ENCODE peak calls at places on chromosomes 13 and 19, in eight cellular contexts. W is tibial nerve; G is thoracic aorta; R is left lung; Z is pancreas; U is Peyer's patch; M is Caco-2; C is CD4-positive, alpha-beta memory T cell. V is an unnamed sample. For H3K4me1, the result is how much of the 10 kb centered on the place peaks cover.

GRCh38 chr13:78160793-78161192 is 242.2 kb upstream of the EDNRB start:
- DNase-seq in W (no peak), U (no peak), Z (no peak), C (no peak), M (no peak), G (no peak), R (no peak), V (no peak)

GRCh38 chr13:39777527-39778061 is 122.1 kb downstream of the COG6 start:
- DNase-seq in U (no peak), M (peak), Z (no peak), C (peak), R (no peak), W (no peak), G (no peak), V (no peak)

GRCh38 chr19:41956621-41957020 is 2.5 kb downstream of the RABAC1 start:
- DNase-seq in Z (no peak), U (peak), M (no peak), R (no peak), W (no peak), G (no peak), C (no peak), V (no peak)

GRCh38 chr19:34480971-34481821 is at the start of gene WTIP:
- DNase-seq in M (peak), G (peak), R (peak), C (no peak), Z (peak), U (peak), W (peak), V (peak)

GRCh38 chr19:37817180-37817911 is 38.0 kb upstream of the ZNF573 start:
- DNase-seq in Z (peak), G (peak), C (no peak), W (peak), U (peak), M (no peak), R (peak), V (peak)

GRCh38 chr13:21966014-21966413 is 295.1 kb downstream of the FGF9 start:
- DNase-seq in Z (no peak), U (no peak), G (no peak), W (no peak), R (no peak), M (no peak), C (no peak), V (no peak)

GRCh38 chr19:43432866-43433673 is 18.4 kb downstream of the TEX101 start:
- DNase-seq in U (peak), C (peak), W (peak), M (peak), R (peak), G (no peak), Z (peak), V (no peak)

GRCh38 chr19:29660835-29661234 is 4.4 kb upstream of the PLEKHF1 start:
- DNase-seq in U (no peak), W (no peak), R (no peak), G (no peak), C (peak), M (no peak), Z (no peak), V (no peak)

GRCh38 chr19:47765522-47766358 is 12.8 kb upstream of the SELENOW start:
- DNase-seq in G (no peak), U (peak), C (peak), M (peak), R (peak), W (peak), Z (no peak), V (no peak)

GRCh38 chr19:1085053-1085658 is 10.0 kb downstream of the POLR2E start:
- DNase-seq in M (no peak), Z (no peak), G (no peak), C (no peak), R (no peak), W (no peak), U (no peak), V (no peak)

GRCh38 chr13:76798037-76798436 is 88.2 kb downstream of the KCTD12 start:
- DNase-seq in R (peak), M (no peak), U (no peak), W (no peak), C (no peak), Z (no peak), G (no peak), V (no peak)

GRCh38 chr13:51905787-51906186 is 44.0 kb downstream of the CCDC70 start:
- DNase-seq in G (no peak), C (no peak), R (no peak), M (no peak), U (no peak), W (no peak), Z (no peak), V (peak)

GRCh38 chr13:41019027-41019487 is at the start of gene ELF1:
- DNase-seq in G (no peak), W (peak), M (peak), C (peak), Z (peak), U (no peak), R (peak), V (no peak)

GRCh38 chr19:29022599-29022998 is 190.4 kb downstream of the UQCRFS1 start:
- DNase-seq in Z (no peak), R (no peak), U (no peak), G (no peak), M (no peak), C (no peak), W (no peak), V (no peak)

GRCh38 chr13:48094404-48094780 is 512 bp downstream of the MED4 start:
- DNase-seq in U (no peak), C (no peak), Z (no peak), R (no peak), M (no peak), G (no peak), W (no peak), V (no peak)

GRCh38 chr13:92017737-92018136 is 619.3 kb downstream of the GPC5 start:
- DNase-seq in Z (no peak), G (no peak), U (no peak), W (no peak), R (no peak), C (no peak), M (no peak), V (no peak)

GRCh38 chr13:78657699-78658629 is 991 bp downstream of the OBI1 start:
- DNase-seq in Z (no peak), C (no peak), G (no peak), U (no peak), R (no peak), M (peak), W (no peak), V (no peak)

GRCh38 chr13:27472441-27472840 is 22.1 kb upstream of the MTIF3 start:
- DNase-seq in G (no peak), R (no peak), C (no peak), W (no peak), M (no peak), Z (no peak), U (no peak), V (no peak)

GRCh38 chr13:39451860-39452301 is 151.1 kb downstream of the LHFPL6 start:
- DNase-seq in U (no peak), Z (peak), M (no peak), G (no peak), C (no peak), W (peak), R (no peak), V (no peak)

GRCh38 chr13:108777421-108778420 is 148.3 kb downstream of the MYO16 start:
- DNase-seq in M (peak), R (no peak), C (no peak), W (no peak), U (no peak), G (no peak), Z (no peak), V (no peak)

GRCh38 chr13:23477096-23477495 is 43.6 kb upstream of the SACS start:
- DNase-seq in R (no peak), W (no peak), G (no peak), C (no peak), U (no peak), Z (no peak), M (no peak), V (no peak)

DNA sequence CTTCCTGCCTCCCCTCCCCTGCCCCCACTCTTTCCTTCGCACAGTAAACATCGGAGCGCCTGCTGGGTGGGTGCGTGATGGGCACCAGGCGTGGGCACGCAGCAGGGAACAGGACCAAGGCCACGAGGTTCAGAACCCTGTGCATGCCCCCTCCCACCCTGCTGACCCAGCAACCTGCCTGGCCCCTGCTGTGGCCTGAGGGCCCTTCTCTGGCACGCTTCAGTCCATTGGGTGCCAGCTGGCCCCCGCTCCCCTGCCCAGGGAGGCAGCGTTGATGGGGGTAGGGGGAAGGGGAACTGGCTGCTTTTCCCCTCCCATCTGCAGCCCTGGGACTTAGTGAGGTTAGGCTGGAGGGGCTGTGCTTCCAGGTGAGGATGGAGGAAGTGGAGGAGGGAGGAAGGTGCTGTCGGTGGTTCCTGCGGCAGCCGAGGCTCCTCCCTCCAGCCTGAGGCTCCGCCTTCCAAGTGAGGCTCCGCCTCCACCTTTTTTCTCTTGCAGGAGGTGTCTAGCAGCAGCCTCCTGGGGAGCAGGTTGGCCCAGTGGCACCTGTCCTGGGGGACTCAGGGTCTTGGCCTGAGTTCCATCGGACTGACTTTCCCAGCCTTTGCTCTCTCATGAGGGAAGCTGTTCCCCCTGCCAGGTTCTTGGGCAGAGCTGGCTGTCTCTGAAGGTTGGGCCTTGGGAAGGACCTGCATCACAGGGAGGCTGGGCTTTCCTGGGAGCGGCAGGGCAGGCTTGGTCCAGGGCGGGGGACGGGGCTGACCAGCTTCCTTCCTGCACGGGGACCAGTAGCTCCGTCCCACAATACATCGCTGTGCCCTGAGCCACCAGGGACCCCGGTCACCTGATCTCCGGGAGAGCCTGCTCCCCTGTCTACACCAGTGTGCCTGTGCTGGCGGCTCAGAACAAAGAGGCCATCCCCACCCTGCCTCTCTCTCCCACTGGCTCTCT is 7.3 kb downstream of the PIAS4 start:
- DNase-seq in Z (peak), M (peak), R (no peak), U (peak), C (no peak), W (no peak), G (no peak), V (no peak)
- H3K4me1 ChIP-seq in Z (half or more), M (under half), R (under half), U (under half), C (under half), W (under half), G (half or more), V (under half)

DNA sequence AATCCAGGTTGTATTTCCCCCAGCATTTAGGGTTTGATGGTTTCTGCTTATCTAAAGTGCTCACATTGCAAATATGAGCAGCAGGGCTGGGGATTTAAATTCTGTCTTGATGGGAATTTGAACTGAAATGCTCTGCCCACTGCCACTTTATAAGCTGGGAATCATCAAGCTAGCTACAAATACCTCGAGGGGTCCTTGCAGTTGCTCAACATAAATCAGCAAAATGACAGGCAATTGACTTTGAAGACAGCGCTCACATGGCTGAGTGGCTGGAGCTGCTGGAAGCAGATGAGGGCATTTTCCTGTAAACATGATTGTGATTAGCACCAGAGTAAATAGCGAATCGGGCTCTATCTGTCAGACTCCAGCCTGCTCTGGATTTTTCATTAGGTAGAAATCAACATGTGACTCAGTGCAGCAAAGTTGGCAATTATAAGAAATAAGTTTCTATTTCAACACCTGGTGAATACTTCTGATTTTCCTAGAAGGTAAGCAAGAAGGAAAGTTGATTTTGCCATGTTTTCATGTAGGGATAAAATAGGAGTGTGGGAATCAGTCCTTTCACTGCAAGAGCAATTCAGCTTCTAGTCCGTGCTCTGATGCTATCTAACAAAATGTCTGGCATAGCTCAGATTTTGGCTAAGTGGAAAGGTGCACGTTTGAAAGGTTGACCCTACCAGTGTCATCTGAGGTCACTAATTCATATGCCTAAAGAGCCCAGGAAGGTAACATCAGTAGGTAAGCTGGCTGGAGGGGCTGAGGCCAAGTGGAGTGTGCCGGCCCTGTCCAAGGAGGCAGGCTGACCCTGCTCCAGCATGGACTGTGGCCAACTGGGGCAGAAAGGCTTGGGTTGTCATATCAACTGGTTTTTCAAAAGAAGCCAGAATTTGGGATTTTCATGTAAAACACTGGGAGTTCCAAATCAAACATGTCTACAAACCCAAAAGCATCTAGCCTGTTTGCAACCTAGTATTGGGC is 39.1 kb upstream of the MEDAG start:
- DNase-seq in W (no peak), Z (no peak), G (no peak), M (no peak), C (no peak), U (no peak), R (no peak), V (no peak)
- H3K4me1 ChIP-seq in W (under half), Z (under half), G (half or more), M (under half), C (under half), U (under half), R (under half), V (under half)

GRCh38 chr19:55258828-55259539 is at the start of gene PPP6R1:
- DNase-seq in R (peak), G (peak), C (peak), Z (peak), M (peak), U (peak), W (peak), V (peak)
- H3K4me1 ChIP-seq in R (under half), G (under half), C (under half), Z (under half), M (under half), U (under half), W (under half), V (under half)

GRCh38 chr13:97273341-97273831 is 51.3 kb downstream of the MBNL2 start:
- DNase-seq in C (no peak), G (no peak), Z (no peak), M (no peak), R (no peak), U (no peak), W (no peak), V (no peak)

GRCh38 chr13:97274782-97275252 is 52.7 kb downstream of the MBNL2 start:
- DNase-seq in Z (no peak), R (no peak), C (no peak), W (no peak), G (no peak), U (no peak), M (no peak), V (no peak)

GRCh38 chr13:97275265-97275664 is 53.1 kb downstream of the MBNL2 start:
- DNase-seq in U (no peak), Z (no peak), W (no peak), M (no peak), R (no peak), C (no peak), G (no peak), V (no peak)

GRCh38 chr13:97269603-97270002 is 47.5 kb downstream of the MBNL2 start:
- DNase-seq in W (no peak), Z (no peak), R (no peak), C (no peak), M (no peak), G (no peak), U (no peak), V (no peak)

DNA sequence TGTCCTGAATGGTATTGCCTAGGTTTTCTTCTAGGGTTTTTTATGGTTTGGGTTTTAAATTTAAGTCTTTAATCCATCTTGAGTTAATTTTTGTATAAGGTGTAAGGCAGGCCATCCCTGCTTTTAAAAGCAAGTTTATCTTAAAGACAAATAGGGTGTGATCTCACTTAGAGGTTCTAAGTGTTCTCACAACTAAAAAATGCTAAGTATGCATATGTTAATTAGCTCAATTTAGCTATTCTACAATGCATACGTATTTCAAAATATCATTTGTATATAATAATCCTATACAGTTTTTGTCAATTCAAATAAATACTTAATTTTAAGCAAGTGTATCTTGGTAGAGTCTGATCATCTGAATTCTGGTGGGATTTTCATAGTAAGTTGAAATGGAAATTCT is 50.4 kb downstream of the MBNL2 start:
- DNase-seq in G (no peak), C (no peak), M (no peak), W (no peak), Z (no peak), U (no peak), R (no peak), V (no peak)
- H3K4me1 ChIP-seq in G (half or more), C (under half), M (half or more), W (under half), Z (under half), U (under half), R (half or more), V (half or more)

GRCh38 chr19:15589760-15590451 is 25.1 kb upstream of the CYP4F8 start:
- DNase-seq in C (no peak), M (no peak), U (no peak), R (no peak), W (no peak), Z (no peak), G (no peak), V (no peak)

GRCh38 chr19:15591796-15592195 is 23.2 kb upstream of the CYP4F8 start:
- DNase-seq in W (no peak), U (no peak), M (no peak), Z (no peak), G (no peak), C (no peak), R (no peak), V (no peak)

GRCh38 chr19:15595069-15595468 is 19.9 kb upstream of the CYP4F8 start:
- DNase-seq in Z (no peak), U (no peak), M (no peak), G (no peak), C (no peak), W (no peak), R (no peak), V (no peak)
- H3K4me1 ChIP-seq in Z (under half), U (under half), M (under half), G (under half), C (under half), W (under half), R (under half), V (under half)

GRCh38 chr13:93690139-93690538 is 463.5 kb downstream of the GPC6 start:
- DNase-seq in M (peak), W (peak), U (no peak), C (no peak), R (no peak), Z (no peak), G (no peak), V (no peak)
- H3K4me1 ChIP-seq in M (under half), W (under half), U (under half), C (under half), R (under half), Z (under half), G (under half), V (under half)